ENCODE peak calls at places on chromosomes 2 and 18, in five cellular contexts. J, G, R, Z and E are unnamed samples.

GRCh38 chr2:176527141-176527901 is 258.1 kb downstream of the MTX2 start:
- DNase-seq in R (no peak), Z (no peak), J (no peak), G (peak; percentile 88), E (no peak)

GRCh38 chr2:16881122-16881521 is 215.5 kb upstream of the CYRIA start:
- DNase-seq in Z (no peak), J (no peak), G (no peak), R (no peak), E (no peak)

GRCh38 chr2:232473467-232473890 is 14.2 kb downstream of the ECEL1 start:
- DNase-seq in G (peak; percentile 30), Z (no peak), R (no peak), J (no peak), E (no peak)

GRCh38 chr18:76564117-76564516 is 69.1 kb upstream of the ZNF516 start:
- DNase-seq in R (no peak), J (no peak), Z (no peak), G (no peak), E (no peak)

GRCh38 chr18:55847960-55848359 is 260.0 kb upstream of the TCF4 start:
- DNase-seq in G (no peak), Z (no peak), J (no peak), R (no peak), E (no peak)

GRCh38 chr2:119649364-119649917 is 29.6 kb upstream of the TMEM177 start:
- DNase-seq in Z (no peak), G (no peak), R (no peak), J (no peak), E (no peak)

GRCh38 chr18:56740645-56741044 is 89.5 kb downstream of the WDR7 start:
- DNase-seq in G (no peak), Z (no peak), J (no peak), R (no peak), E (no peak)

GRCh38 chr2:110946892-110947291 is 173.8 kb upstream of the BCL2L11 start:
- DNase-seq in R (no peak), Z (no peak), G (no peak), J (no peak), E (no peak)

GRCh38 chr2:223055140-223055539 is 3.1 kb downstream of the KCNE4 start:
- DNase-seq in G (peak; percentile 79), R (no peak), Z (no peak), J (no peak), E (no peak)

GRCh38 chr2:36168136-36168535 is 187.4 kb upstream of the CRIM1 start:
- DNase-seq in R (no peak), J (no peak), Z (no peak), G (no peak), E (no peak)

GRCh38 chr2:236336575-236337464 is 72.6 kb upstream of the ASB18 start:
- DNase-seq in J (no peak), G (no peak), Z (no peak), R (no peak), E (no peak)

GRCh38 chr2:217827430-217828201 is 175.2 kb downstream of the TNS1 start:
- DNase-seq in R (no peak), J (no peak), Z (no peak), G (no peak), E (no peak)

GRCh38 chr18:43590182-43590903 is 313.1 kb upstream of the SYT4 start:
- DNase-seq in J (no peak), G (no peak), Z (no peak), R (no peak), E (no peak)

GRCh38 chr2:64966017-64966416 is 23.2 kb upstream of the SLC1A4 start:
- DNase-seq in Z (no peak), G (no peak), J (no peak), R (no peak), E (no peak)

GRCh38 chr2:234444242-234444641 is 52.6 kb downstream of the ARL4C start:
- DNase-seq in R (no peak), G (no peak), J (no peak), Z (no peak), E (no peak)

GRCh38 chr2:219296631-219297391 is 12.4 kb downstream of the PTPRN start:
- DNase-seq in J (no peak), R (no peak), G (no peak), Z (no peak), E (no peak)